ENCODE peak calls at places on chromosomes 11 and 22, in six cellular contexts. P is tibial nerve; K is adrenal gland; S is psoas muscle; T is CD4-positive, CD25-positive, alpha-beta regulatory T cell; C is neural progenitor cell. Q is an unnamed sample. For H3K36me3, the result is how much of the 10 kb centered on the place peaks cover.

GRCh38 chr11:44815917-44816456 is 89.2 kb downstream of the TSPAN18 start:
- DNase-seq in P (no peak), S (no peak), K (no peak), T (no peak), C (no peak), Q (no peak)

GRCh38 chr11:36594316-36594989 is at the start of gene IFTAP:
- DNase-seq in P (peak), C (peak), S (peak), T (peak), K (peak), Q (peak)

GRCh38 chr11:113477321-113477720 is 2.1 kb upstream of the DRD2 start:
- DNase-seq in P (no peak), K (no peak), S (no peak), C (peak), T (no peak), Q (peak)

GRCh38 chr11:18792066-18792591 is 531 bp upstream of the PTPN5 start:
- DNase-seq in S (no peak), P (no peak), K (no peak), C (no peak), T (no peak), Q (no peak)

GRCh38 chr11:126790550-126790981 is 210.0 kb downstream of the KIRREL3 start:
- DNase-seq in P (no peak), K (no peak), C (peak), T (no peak), S (no peak), Q (peak)

GRCh38 chr11:35491231-35491871 is 34.1 kb downstream of the PAMR1 start:
- DNase-seq in K (no peak), C (no peak), P (no peak), T (no peak), S (no peak), Q (no peak)

GRCh38 chr11:69958308-69958707 is 119.8 kb upstream of the ANO1 start:
- DNase-seq in P (no peak), S (no peak), T (no peak), K (no peak), C (no peak), Q (no peak)

GRCh38 chr11:2150206-2150847 is 10.7 kb downstream of the INS start:
- DNase-seq in P (peak), T (no peak), K (no peak), C (peak), S (no peak), Q (peak)

GRCh38 chr11:117520201-117520600 is 192.5 kb downstream of the CEP164 start:
- DNase-seq in C (no peak), S (no peak), K (no peak), T (no peak), P (no peak), Q (no peak)

GRCh38 chr11:71504526-71504925 is 22.5 kb upstream of the KRTAP5-7 start:
- DNase-seq in K (no peak), T (no peak), P (no peak), C (peak), S (no peak), Q (peak)

GRCh38 chr11:93198221-93198650 is 445 bp upstream of the SLC36A4 start:
- DNase-seq in K (no peak), P (no peak), C (no peak), T (no peak), S (no peak), Q (no peak)

GRCh38 chr11:1127664-1128162 is 30.0 kb upstream of the MUC5AC start:
- DNase-seq in T (no peak), P (no peak), S (no peak), K (no peak), C (no peak), Q (peak)

GRCh38 chr11:119340335-119341221 is at the start of gene C1QTNF5:
- DNase-seq in K (peak), T (no peak), S (peak), C (peak), P (peak), Q (peak)

GRCh38 chr11:1333860-1334259 is 24.4 kb upstream of the TOLLIP start:
- DNase-seq in K (no peak), T (no peak), P (no peak), S (no peak), C (no peak), Q (no peak)

GRCh38 chr22:31177420-31178162 is 17.6 kb downstream of the RNF185 start:
- DNase-seq in P (no peak), K (no peak), S (no peak), C (no peak), T (no peak), Q (no peak)

GRCh38 chr11:122661182-122661945 is 5.8 kb downstream of the UBASH3B start:
- DNase-seq in C (peak), K (no peak), P (no peak), T (no peak), S (no peak), Q (no peak)

GRCh38 chr11:113550179-113550578 is 75.0 kb upstream of the DRD2 start:
- DNase-seq in P (no peak), S (no peak), T (no peak), C (no peak), K (no peak), Q (no peak)

GRCh38 chr22:42074153-42074750 is at the start of gene PHETA2:
- DNase-seq in T (peak), P (peak), C (peak), K (no peak), S (peak), Q (peak)
- H3K36me3 ChIP-seq in T (under half), P (under half), C (under half), K (under half), S (under half), Q (under half)

GRCh38 chr11:47915407-47916137 is 64.8 kb upstream of the PTPRJ start:
- DNase-seq in S (no peak), K (no peak), C (no peak), T (peak), P (no peak), Q (no peak)

GRCh38 chr11:47916361-47916841 is 64.0 kb upstream of the PTPRJ start:
- DNase-seq in T (no peak), C (peak), P (no peak), K (peak), S (peak), Q (no peak)

GRCh38 chr11:47918370-47918690 is 62.0 kb upstream of the PTPRJ start:
- DNase-seq in K (no peak), C (no peak), P (no peak), S (no peak), T (no peak), Q (no peak)

GRCh38 chr11:47918882-47919495 is 61.4 kb upstream of the PTPRJ start:
- DNase-seq in P (no peak), S (no peak), T (no peak), C (no peak), K (no peak), Q (no peak)

GRCh38 chr11:47917643-47918369 is 62.6 kb upstream of the PTPRJ start:
- DNase-seq in S (peak), K (peak), C (no peak), P (peak), T (no peak), Q (peak)
- H3K4me3 ChIP-seq in S (no peak), K (no peak), C (no peak), P (peak), T (no peak), Q (no peak)

GRCh38 chr11:10761085-10761698 is 10.1 kb downstream of the CTR9 start:
- DNase-seq in C (no peak), K (no peak), P (no peak), S (no peak), T (no peak), Q (no peak)
- H3K36me3 ChIP-seq in C (under half), K (half or more), P (half or more), S (under half), T (half or more), Q (under half)

GRCh38 chr11:101583180-101584128 is at the start of gene TRPC6:
- DNase-seq in S (no peak), C (peak), K (no peak), T (no peak), P (no peak), Q (peak)
- H3K4me3 ChIP-seq in S (peak), C (peak), K (no peak), T (no peak), P (peak), Q (peak)

DNA sequence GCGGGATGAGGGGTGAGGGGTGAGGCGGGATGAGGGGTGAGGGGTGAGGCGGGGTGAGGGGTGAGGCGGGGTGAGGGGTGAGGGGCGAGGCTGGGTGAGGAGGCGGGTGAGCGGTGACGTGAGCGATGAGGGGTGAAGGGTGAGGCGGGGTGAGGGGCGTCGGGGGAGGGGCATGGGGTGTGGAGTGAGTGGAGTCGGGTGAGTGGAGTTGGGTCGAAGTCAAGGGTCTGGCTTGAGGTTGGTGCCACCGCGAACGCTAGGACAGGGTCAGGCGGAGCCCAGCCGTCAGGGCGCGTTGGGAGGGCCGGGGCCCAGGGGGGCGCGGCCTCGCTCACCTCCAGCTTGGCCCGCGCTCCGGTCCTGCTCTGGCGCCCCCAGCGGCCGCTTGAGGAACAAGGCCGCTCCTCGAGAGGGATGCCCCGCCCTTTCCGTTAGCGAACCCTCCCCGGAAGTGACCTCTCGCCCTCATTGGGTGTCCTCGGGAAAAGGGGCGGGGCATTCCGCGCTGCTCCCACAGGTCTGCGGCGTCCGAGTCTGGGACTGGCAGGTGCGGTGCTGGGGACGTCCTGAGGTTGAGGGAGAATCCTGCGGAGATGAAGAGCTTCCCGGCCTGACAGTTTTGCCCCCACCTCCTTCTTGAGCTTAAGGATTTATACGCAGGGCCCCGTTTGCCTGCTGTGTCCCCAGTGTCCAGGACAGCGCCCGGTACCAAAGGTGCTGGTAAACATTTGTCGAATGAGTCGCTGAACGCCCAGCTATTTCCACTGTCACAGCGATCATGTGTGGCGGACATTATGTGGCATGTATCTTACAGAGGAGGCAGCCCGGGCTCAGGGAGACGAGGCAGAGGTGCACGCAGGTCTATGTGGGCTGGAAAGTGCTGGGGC is at the start of gene SYCE3:
- DNase-seq in K (peak), P (peak), T (peak), S (peak), C (peak), Q (peak)
- H3K36me3 ChIP-seq in K (under half), P (under half), T (under half), S (under half), C (under half), Q (under half)

GRCh38 chr22:17373839-17374238 is 4.6 kb downstream of the CECR2 start:
- DNase-seq in S (no peak), T (no peak), P (no peak), K (no peak), C (no peak), Q (no peak)
- H3K4me3 ChIP-seq in S (no peak), T (no peak), P (no peak), K (no peak), C (peak), Q (no peak)

GRCh38 chr22:30017824-30018223 is 62.4 kb upstream of the HORMAD2 start:
- DNase-seq in T (no peak), P (no peak), K (no peak), C (no peak), S (no peak), Q (no peak)
- H3K36me3 ChIP-seq in T (half or more), P (half or more), K (half or more), C (under half), S (under half), Q (under half)

GRCh38 chr11:66465371-66466224 is 1.1 kb upstream of the PELI3 start:
- DNase-seq in T (no peak), C (no peak), S (no peak), P (no peak), K (no peak), Q (peak)
- H3K4me3 ChIP-seq in T (peak), C (peak), S (peak), P (peak), K (no peak), Q (peak)

DNA sequence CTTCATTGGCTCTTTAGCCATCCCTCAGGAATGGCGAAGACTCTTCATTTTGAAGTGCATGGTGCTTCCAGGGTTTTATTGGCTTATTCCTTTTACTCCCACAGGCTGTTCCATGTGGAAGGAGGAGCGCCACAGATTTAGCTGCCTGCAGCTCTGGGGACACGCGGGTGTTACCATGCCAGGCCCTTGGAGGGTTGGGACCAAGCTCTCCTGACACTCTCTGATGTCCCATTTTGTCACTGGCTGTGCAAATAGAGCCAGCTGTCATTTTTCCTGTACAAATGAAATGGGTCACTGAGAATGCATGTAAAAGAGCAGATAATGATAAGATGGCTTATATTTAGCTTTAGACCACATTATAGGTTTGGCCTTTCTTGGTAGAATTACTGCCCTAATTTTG is 9.2 kb downstream of the THYN1 start:
- DNase-seq in T (no peak), P (no peak), S (no peak), K (no peak), C (no peak), Q (no peak)
- H3K36me3 ChIP-seq in T (half or more), P (half or more), S (under half), K (half or more), C (under half), Q (under half)

GRCh38 chr11:45858751-45859398 is 11.6 kb downstream of the CRY2 start:
- DNase-seq in C (no peak), K (no peak), T (no peak), P (no peak), S (no peak), Q (no peak)

GRCh38 chr11:45857834-45858492 is 10.7 kb downstream of the CRY2 start:
- DNase-seq in P (peak), C (no peak), K (peak), T (no peak), S (peak), Q (no peak)

GRCh38 chr11:45860348-45860747 is 13.1 kb downstream of the CRY2 start:
- DNase-seq in K (no peak), P (no peak), C (no peak), S (no peak), T (no peak), Q (no peak)

GRCh38 chr11:45860764-45861510 is 13.7 kb downstream of the CRY2 start:
- DNase-seq in P (no peak), S (no peak), C (no peak), T (no peak), K (no peak), Q (no peak)

GRCh38 chr11:45859661-45860140 is 12.4 kb downstream of the CRY2 start:
- DNase-seq in C (peak), P (peak), K (peak), S (peak), T (no peak), Q (peak)
- H3K4me3 ChIP-seq in C (no peak), P (no peak), K (no peak), S (no peak), T (no peak), Q (no peak)

Q was measured in H7.